ENCODE peak calls at places on chromosomes 6 and 20, in nine cellular contexts. M is EH; I is activated gamma-delta T cell treated with anti-CD3 and anti-CD28 coated beads, Interleukin-2, amount 50 U/mL, for 16 hours; Z is AG04450; N is NCI-H69; D is stimulated activated CD8-positive, alpha-beta memory T cell treated with anti-CD3 and anti-CD28 coated beads, Interleukin-2, amount 100 ng/mL, for 1 hour; C is aorta; O is AG20443; L is H4. W is an unnamed sample.

GRCh38 chr6:104784884-104785283 is 74.8 kb downstream of the HACE1 start:
- DNase-seq in D (no peak), I (no peak), N (peak; percentile 13), Z (no peak), C (no peak), M (peak; percentile 85), O (peak; percentile 14), L (no peak), W (no peak)

GRCh38 chr6:143166247-143166695 is 105.6 kb downstream of the AIG1 start:
- DNase-seq in N (no peak), O (no peak), M (no peak), I (no peak), Z (no peak), L (no peak), D (no peak), C (no peak), W (no peak)

GRCh38 chr6:84635081-84635745 is 129.2 kb downstream of the TBX18 start:
- DNase-seq in N (no peak), I (no peak), O (peak; percentile 64), D (no peak), M (peak; percentile 79), C (no peak), L (no peak), Z (no peak), W (no peak)

GRCh38 chr6:35145757-35146156 is 4.6 kb upstream of the TCP11 start:
- DNase-seq in M (no peak), C (no peak), L (no peak), O (no peak), Z (no peak), N (no peak), D (no peak), I (no peak), W (no peak)

GRCh38 chr6:27091661-27092315 is 155.7 kb upstream of the PRSS16 start:
- DNase-seq in C (no peak), O (peak; percentile 81), Z (peak; percentile 80), L (peak; percentile 89), D (no peak), I (no peak), N (peak; percentile 94), M (peak; percentile 91), W (peak; percentile 36)

GRCh38 chr20:5973172-5973571 is 22.7 kb downstream of the MCM8 start:
- DNase-seq in L (no peak), N (no peak), D (no peak), M (peak; percentile 7), O (peak; percentile 19), C (no peak), I (no peak), Z (no peak), W (no peak)

GRCh38 chr20:14741616-14742015 is 404.2 kb upstream of the FLRT3 start:
- DNase-seq in M (no peak), D (no peak), C (no peak), L (no peak), O (no peak), N (no peak), I (no peak), Z (no peak), W (no peak)

GRCh38 chr6:30287139-30287538 is 39.6 kb upstream of the TRIM39 start:
- DNase-seq in M (no peak), C (no peak), O (no peak), N (no peak), Z (no peak), L (no peak), D (no peak), I (no peak), W (no peak)

GRCh38 chr6:78850621-78851020 is 16.7 kb upstream of the IRAK1BP1 start:
- DNase-seq in C (no peak), Z (no peak), O (peak; percentile 9), M (peak; percentile 6), N (no peak), D (no peak), L (no peak), I (no peak), W (no peak)

GRCh38 chr20:62808211-62808865 is 3.7 kb downstream of the OGFR start:
- DNase-seq in Z (no peak), N (peak; percentile 30), O (peak; percentile 86), L (no peak), M (peak; percentile 66), D (peak; percentile 65), I (peak; percentile 71), C (peak; percentile 92), W (no peak)

GRCh38 chr6:79436232-79436631 is 101.0 kb downstream of the LCA5 start:
- DNase-seq in I (no peak), N (no peak), O (peak; percentile 25), C (no peak), M (peak; percentile 6), L (no peak), D (no peak), Z (no peak), W (no peak)

GRCh38 chr6:16912756-16913155 is 151.5 kb upstream of the ATXN1 start:
- DNase-seq in C (no peak), L (no peak), D (no peak), N (no peak), O (no peak), Z (no peak), I (no peak), M (no peak), W (no peak)

W was measured in pons.